ENCODE peak calls at places on chromosomes 7 and 10, in four cellular contexts. A is HEK293T, N is NAMALWA, I is iris pigment epithelial cell. H is an unnamed sample.

GRCh38 chr10:60521974-60522405 is 132.3 kb upstream of the ANK3 start:
- DNase-seq in A (peak; percentile 9), N (no peak), I (peak; percentile 42), H (peak; percentile 16)

GRCh38 chr7:25846722-25847121 is 305.3 kb upstream of the NFE2L3 start:
- DNase-seq in A (no peak), N (no peak), I (peak; percentile 91), H (no peak)

GRCh38 chr10:13485623-13486022 is 43.2 kb downstream of the BEND7 start:
- DNase-seq in A (no peak), N (peak; percentile 13), I (peak; percentile 11), H (no peak)

GRCh38 chr7:66265566-66265965 is 60.4 kb downstream of the TPST1 start:
- DNase-seq in A (peak; percentile 16), N (peak; percentile 45), I (no peak), H (no peak)

GRCh38 chr10:29658984-29659769 is 24.4 kb upstream of the SVIL start:
- DNase-seq in A (peak; percentile 19), N (no peak), I (peak; percentile 100), H (no peak)

GRCh38 chr7:151312356-151312755 is 29.3 kb upstream of the NUB1 start:
- DNase-seq in A (no peak), N (no peak), I (no peak), H (no peak)

GRCh38 chr10:132507956-132508490 is 29.6 kb upstream of the INPP5A start:
- DNase-seq in A (no peak), N (no peak), I (no peak), H (no peak)

GRCh38 chr10:109698888-109699685 is 224.2 kb downstream of the XPNPEP1 start:
- DNase-seq in A (no peak), N (no peak), I (no peak), H (no peak)

GRCh38 chr7:28410628-28411578 is 1.4 kb upstream of the CREB5 start:
- DNase-seq in A (peak; percentile 74), N (peak; percentile 85), I (peak; percentile 78), H (no peak)

GRCh38 chr10:75202321-75203096 is 8.1 kb upstream of the VDAC2 start:
- DNase-seq in A (no peak), N (no peak), I (peak; percentile 59), H (no peak)

GRCh38 chr7:2560175-2560695 is 1.5 kb downstream of the IQCE start:
- DNase-seq in A (no peak), N (peak; percentile 38), I (no peak), H (no peak)

GRCh38 chr7:24920702-24921679 is 59.0 kb downstream of the OSBPL3 start:
- DNase-seq in A (no peak), N (no peak), I (no peak), H (no peak)

GRCh38 chr10:71285180-71285545 is 33.9 kb upstream of the SLC29A3 start:
- DNase-seq in A (peak; percentile 72), N (peak; percentile 57), I (peak; percentile 25), H (no peak)

GRCh38 chr7:4700577-4701235 is 18.6 kb downstream of the FOXK1 start:
- DNase-seq in A (no peak), N (no peak), I (peak; percentile 99), H (no peak)

GRCh38 chr10:62113680-62114079 is 155.0 kb downstream of the RTKN2 start:
- DNase-seq in A (no peak), N (no peak), I (no peak), H (no peak)

GRCh38 chr7:106887376-106887775 is 22.3 kb downstream of the PIK3CG start:
- DNase-seq in A (no peak), N (no peak), I (no peak), H (no peak)

GRCh38 chr10:100748251-100749058 is 3.1 kb downstream of the PAX2 start:
- DNase-seq in A (no peak), N (no peak), I (no peak), H (no peak)

GRCh38 chr7:14286036-14286435 is 296.6 kb upstream of the ETV1 start:
- DNase-seq in A (no peak), N (no peak), I (no peak), H (no peak)

GRCh38 chr7:2012044-2012900 is 220.5 kb downstream of the MAD1L1 start:
- DNase-seq in A (no peak), N (no peak), I (no peak), H (no peak)